ENCODE peak calls at places on chromosomes 2 and 18, in ten cellular contexts. One of them, this sample, is unnamed.
A peak's percentile ranks its signal among the peaks of the same experiment; 100 is the strongest.

GRCh38 chr2:45980161-45980852 is 316.9 kb upstream of the EPAS1 start:
- DNase-seq in fibroblast of lung: no peak
- DNase-seq in NCI-H1092 treated with DMSO at 0.1 percent for 48 hours: no peak
- DNase-seq in naive thymus-derived CD8-positive, alpha-beta T cell: no peak
- DNase-seq in MV-4-11: no peak
- DNase-seq in PC-9: no peak
- DNase-seq in activated CD8-positive, alpha-beta memory T cell treated with anti-CD3 and anti-CD28 coated beads, Interleukin-2, amount 10 ng/mL, durations not matched to agents 7 days and 5 days: no peak
- DNase-seq in ELF-1: no peak
- DNase-seq in activated CD4-positive, alpha-beta T cell treated with anti-CD3 and anti-CD28 coated beads, Interleukin-2, amount 50 U/mL, for 24 hours: no peak
- DNase-seq in NCI-H1105: no peak
- DNase-seq in this sample: no peak

GRCh38 chr2:215817046-215817445 is 196.3 kb downstream of the MREG start:
- DNase-seq in fibroblast of lung: no peak
- DNase-seq in NCI-H1092 treated with DMSO at 0.1 percent for 48 hours: no peak
- DNase-seq in naive thymus-derived CD8-positive, alpha-beta T cell: no peak
- DNase-seq in MV-4-11: no peak
- DNase-seq in PC-9: no peak
- DNase-seq in activated CD8-positive, alpha-beta memory T cell treated with anti-CD3 and anti-CD28 coated beads, Interleukin-2, amount 10 ng/mL, durations not matched to agents 7 days and 5 days: no peak
- DNase-seq in ELF-1: no peak
- DNase-seq in activated CD4-positive, alpha-beta T cell treated with anti-CD3 and anti-CD28 coated beads, Interleukin-2, amount 50 U/mL, for 24 hours: no peak
- DNase-seq in NCI-H1105: no peak
- DNase-seq in this sample: no peak

GRCh38 chr2:25314514-25315315 is 27.0 kb downstream of the DNMT3A start:
- DNase-seq in fibroblast of lung: peak; percentile 55
- DNase-seq in NCI-H1092 treated with DMSO at 0.1 percent for 48 hours: peak; percentile 72
- DNase-seq in naive thymus-derived CD8-positive, alpha-beta T cell: peak; percentile 66
- DNase-seq in MV-4-11: peak; percentile 41
- DNase-seq in PC-9: no peak
- DNase-seq in activated CD8-positive, alpha-beta memory T cell treated with anti-CD3 and anti-CD28 coated beads, Interleukin-2, amount 10 ng/mL, durations not matched to agents 7 days and 5 days: peak; percentile 93
- DNase-seq in ELF-1: peak; percentile 72
- DNase-seq in activated CD4-positive, alpha-beta T cell treated with anti-CD3 and anti-CD28 coated beads, Interleukin-2, amount 50 U/mL, for 24 hours: peak; percentile 91
- DNase-seq in NCI-H1105: peak; percentile 10
- DNase-seq in this sample: no peak

GRCh38 chr2:174977364-174977763 is 27.8 kb downstream of the CHN1 start:
- DNase-seq in fibroblast of lung: no peak
- DNase-seq in NCI-H1092 treated with DMSO at 0.1 percent for 48 hours: no peak
- DNase-seq in naive thymus-derived CD8-positive, alpha-beta T cell: no peak
- DNase-seq in MV-4-11: no peak
- DNase-seq in PC-9: no peak
- DNase-seq in activated CD8-positive, alpha-beta memory T cell treated with anti-CD3 and anti-CD28 coated beads, Interleukin-2, amount 10 ng/mL, durations not matched to agents 7 days and 5 days: no peak
- DNase-seq in ELF-1: no peak
- DNase-seq in activated CD4-positive, alpha-beta T cell treated with anti-CD3 and anti-CD28 coated beads, Interleukin-2, amount 50 U/mL, for 24 hours: no peak
- DNase-seq in NCI-H1105: no peak
- DNase-seq in this sample: no peak

GRCh38 chr2:53217250-53217649 is 550.4 kb upstream of the CHAC2 start:
- DNase-seq in fibroblast of lung: no peak
- DNase-seq in NCI-H1092 treated with DMSO at 0.1 percent for 48 hours: no peak
- DNase-seq in naive thymus-derived CD8-positive, alpha-beta T cell: no peak
- DNase-seq in MV-4-11: no peak
- DNase-seq in PC-9: no peak
- DNase-seq in activated CD8-positive, alpha-beta memory T cell treated with anti-CD3 and anti-CD28 coated beads, Interleukin-2, amount 10 ng/mL, durations not matched to agents 7 days and 5 days: no peak
- DNase-seq in ELF-1: no peak
- DNase-seq in activated CD4-positive, alpha-beta T cell treated with anti-CD3 and anti-CD28 coated beads, Interleukin-2, amount 50 U/mL, for 24 hours: no peak
- DNase-seq in NCI-H1105: no peak
- DNase-seq in this sample: no peak

GRCh38 chr2:81436256-81436655 is 1131.7 kb upstream of the LRRTM1 start:
- DNase-seq in fibroblast of lung: no peak
- DNase-seq in NCI-H1092 treated with DMSO at 0.1 percent for 48 hours: no peak
- DNase-seq in naive thymus-derived CD8-positive, alpha-beta T cell: no peak
- DNase-seq in MV-4-11: no peak
- DNase-seq in PC-9: no peak
- DNase-seq in activated CD8-positive, alpha-beta memory T cell treated with anti-CD3 and anti-CD28 coated beads, Interleukin-2, amount 10 ng/mL, durations not matched to agents 7 days and 5 days: no peak
- DNase-seq in ELF-1: no peak
- DNase-seq in activated CD4-positive, alpha-beta T cell treated with anti-CD3 and anti-CD28 coated beads, Interleukin-2, amount 50 U/mL, for 24 hours: no peak
- DNase-seq in NCI-H1105: no peak
- DNase-seq in this sample: no peak

GRCh38 chr2:27294928-27295327 is 12.7 kb downstream of the TRIM54 start:
- DNase-seq in fibroblast of lung: no peak
- DNase-seq in NCI-H1092 treated with DMSO at 0.1 percent for 48 hours: no peak
- DNase-seq in naive thymus-derived CD8-positive, alpha-beta T cell: no peak
- DNase-seq in MV-4-11: no peak
- DNase-seq in PC-9: no peak
- DNase-seq in activated CD8-positive, alpha-beta memory T cell treated with anti-CD3 and anti-CD28 coated beads, Interleukin-2, amount 10 ng/mL, durations not matched to agents 7 days and 5 days: no peak
- DNase-seq in ELF-1: no peak
- DNase-seq in activated CD4-positive, alpha-beta T cell treated with anti-CD3 and anti-CD28 coated beads, Interleukin-2, amount 50 U/mL, for 24 hours: no peak
- DNase-seq in NCI-H1105: no peak
- DNase-seq in this sample: no peak

GRCh38 chr2:73156539-73157124 is 43.9 kb upstream of the RAB11FIP5 start:
- DNase-seq in fibroblast of lung: peak; percentile 61
- DNase-seq in NCI-H1092 treated with DMSO at 0.1 percent for 48 hours: peak; percentile 2
- DNase-seq in naive thymus-derived CD8-positive, alpha-beta T cell: no peak
- DNase-seq in MV-4-11: no peak
- DNase-seq in PC-9: no peak
- DNase-seq in activated CD8-positive, alpha-beta memory T cell treated with anti-CD3 and anti-CD28 coated beads, Interleukin-2, amount 10 ng/mL, durations not matched to agents 7 days and 5 days: peak; percentile 62
- DNase-seq in ELF-1: peak; percentile 82
- DNase-seq in activated CD4-positive, alpha-beta T cell treated with anti-CD3 and anti-CD28 coated beads, Interleukin-2, amount 50 U/mL, for 24 hours: no peak
- DNase-seq in NCI-H1105: no peak
- DNase-seq in this sample: peak; percentile 48

GRCh38 chr18:22813648-22814328 is 119.3 kb upstream of the RBBP8 start:
- DNase-seq in fibroblast of lung: peak; percentile 52
- DNase-seq in NCI-H1092 treated with DMSO at 0.1 percent for 48 hours: peak; percentile 47
- DNase-seq in naive thymus-derived CD8-positive, alpha-beta T cell: no peak
- DNase-seq in MV-4-11: peak; percentile 42
- DNase-seq in PC-9: peak; percentile 39
- DNase-seq in activated CD8-positive, alpha-beta memory T cell treated with anti-CD3 and anti-CD28 coated beads, Interleukin-2, amount 10 ng/mL, durations not matched to agents 7 days and 5 days: no peak
- DNase-seq in ELF-1: no peak
- DNase-seq in activated CD4-positive, alpha-beta T cell treated with anti-CD3 and anti-CD28 coated beads, Interleukin-2, amount 50 U/mL, for 24 hours: peak; percentile 2
- DNase-seq in NCI-H1105: peak; percentile 36
- DNase-seq in this sample: peak; percentile 22

GRCh38 chr2:1491751-1492150 is 78.5 kb downstream of the TPO start:
- DNase-seq in fibroblast of lung: no peak
- DNase-seq in NCI-H1092 treated with DMSO at 0.1 percent for 48 hours: no peak
- DNase-seq in naive thymus-derived CD8-positive, alpha-beta T cell: no peak
- DNase-seq in MV-4-11: no peak
- DNase-seq in PC-9: no peak
- DNase-seq in activated CD8-positive, alpha-beta memory T cell treated with anti-CD3 and anti-CD28 coated beads, Interleukin-2, amount 10 ng/mL, durations not matched to agents 7 days and 5 days: no peak
- DNase-seq in ELF-1: no peak
- DNase-seq in activated CD4-positive, alpha-beta T cell treated with anti-CD3 and anti-CD28 coated beads, Interleukin-2, amount 50 U/mL, for 24 hours: no peak
- DNase-seq in NCI-H1105: no peak
- DNase-seq in this sample: no peak

GRCh38 chr2:152407204-152407721 is 72.3 kb downstream of the FMNL2 start:
- DNase-seq in fibroblast of lung: peak; percentile 58
- DNase-seq in NCI-H1092 treated with DMSO at 0.1 percent for 48 hours: no peak
- DNase-seq in naive thymus-derived CD8-positive, alpha-beta T cell: no peak
- DNase-seq in MV-4-11: no peak
- DNase-seq in PC-9: no peak
- DNase-seq in activated CD8-positive, alpha-beta memory T cell treated with anti-CD3 and anti-CD28 coated beads, Interleukin-2, amount 10 ng/mL, durations not matched to agents 7 days and 5 days: no peak
- DNase-seq in ELF-1: peak; percentile 77
- DNase-seq in activated CD4-positive, alpha-beta T cell treated with anti-CD3 and anti-CD28 coated beads, Interleukin-2, amount 50 U/mL, for 24 hours: no peak
- DNase-seq in NCI-H1105: no peak
- DNase-seq in this sample: no peak

GRCh38 chr2:141001750-141002149 is 1129.1 kb downstream of the LRP1B start:
- DNase-seq in fibroblast of lung: peak; percentile 26
- DNase-seq in NCI-H1092 treated with DMSO at 0.1 percent for 48 hours: no peak
- DNase-seq in naive thymus-derived CD8-positive, alpha-beta T cell: no peak
- DNase-seq in MV-4-11: no peak
- DNase-seq in PC-9: no peak
- DNase-seq in activated CD8-positive, alpha-beta memory T cell treated with anti-CD3 and anti-CD28 coated beads, Interleukin-2, amount 10 ng/mL, durations not matched to agents 7 days and 5 days: no peak
- DNase-seq in ELF-1: no peak
- DNase-seq in activated CD4-positive, alpha-beta T cell treated with anti-CD3 and anti-CD28 coated beads, Interleukin-2, amount 50 U/mL, for 24 hours: no peak
- DNase-seq in NCI-H1105: no peak
- DNase-seq in this sample: no peak

GRCh38 chr2:24559714-24560113 is 68.7 kb downstream of the NCOA1 start:
- DNase-seq in fibroblast of lung: peak; percentile 17
- DNase-seq in NCI-H1092 treated with DMSO at 0.1 percent for 48 hours: no peak
- DNase-seq in naive thymus-derived CD8-positive, alpha-beta T cell: no peak
- DNase-seq in MV-4-11: no peak
- DNase-seq in PC-9: no peak
- DNase-seq in activated CD8-positive, alpha-beta memory T cell treated with anti-CD3 and anti-CD28 coated beads, Interleukin-2, amount 10 ng/mL, durations not matched to agents 7 days and 5 days: no peak
- DNase-seq in ELF-1: peak; percentile 17
- DNase-seq in activated CD4-positive, alpha-beta T cell treated with anti-CD3 and anti-CD28 coated beads, Interleukin-2, amount 50 U/mL, for 24 hours: no peak
- DNase-seq in NCI-H1105: no peak
- DNase-seq in this sample: no peak

GRCh38 chr2:234979204-234980167 is 27.7 kb downstream of the SH3BP4 start:
- DNase-seq in fibroblast of lung: no peak
- DNase-seq in NCI-H1092 treated with DMSO at 0.1 percent for 48 hours: no peak
- DNase-seq in naive thymus-derived CD8-positive, alpha-beta T cell: no peak
- DNase-seq in MV-4-11: no peak
- DNase-seq in PC-9: peak; percentile 43
- DNase-seq in activated CD8-positive, alpha-beta memory T cell treated with anti-CD3 and anti-CD28 coated beads, Interleukin-2, amount 10 ng/mL, durations not matched to agents 7 days and 5 days: no peak
- DNase-seq in ELF-1: no peak
- DNase-seq in activated CD4-positive, alpha-beta T cell treated with anti-CD3 and anti-CD28 coated beads, Interleukin-2, amount 50 U/mL, for 24 hours: no peak
- DNase-seq in NCI-H1105: no peak
- DNase-seq in this sample: no peak

GRCh38 chr2:228401065-228401912 is 219.8 kb upstream of the SPHKAP start:
- DNase-seq in fibroblast of lung: no peak
- DNase-seq in NCI-H1092 treated with DMSO at 0.1 percent for 48 hours: no peak
- DNase-seq in naive thymus-derived CD8-positive, alpha-beta T cell: no peak
- DNase-seq in MV-4-11: no peak
- DNase-seq in PC-9: no peak
- DNase-seq in activated CD8-positive, alpha-beta memory T cell treated with anti-CD3 and anti-CD28 coated beads, Interleukin-2, amount 10 ng/mL, durations not matched to agents 7 days and 5 days: no peak
- DNase-seq in ELF-1: peak; percentile 10
- DNase-seq in activated CD4-positive, alpha-beta T cell treated with anti-CD3 and anti-CD28 coated beads, Interleukin-2, amount 50 U/mL, for 24 hours: no peak
- DNase-seq in NCI-H1105: no peak
- DNase-seq in this sample: peak; percentile 35

GRCh38 chr2:105969552-105969951 is 224.5 kb downstream of the UXS1 start:
- DNase-seq in fibroblast of lung: no peak
- DNase-seq in NCI-H1092 treated with DMSO at 0.1 percent for 48 hours: peak; percentile 6
- DNase-seq in naive thymus-derived CD8-positive, alpha-beta T cell: no peak
- DNase-seq in MV-4-11: peak; percentile 7
- DNase-seq in PC-9: no peak
- DNase-seq in activated CD8-positive, alpha-beta memory T cell treated with anti-CD3 and anti-CD28 coated beads, Interleukin-2, amount 10 ng/mL, durations not matched to agents 7 days and 5 days: no peak
- DNase-seq in ELF-1: peak; percentile 68
- DNase-seq in activated CD4-positive, alpha-beta T cell treated with anti-CD3 and anti-CD28 coated beads, Interleukin-2, amount 50 U/mL, for 24 hours: no peak
- DNase-seq in NCI-H1105: no peak
- DNase-seq in this sample: peak; percentile 11

GRCh38 chr2:134206573-134206972 is 47.3 kb upstream of the MGAT5 start:
- DNase-seq in fibroblast of lung: peak; percentile 78
- DNase-seq in NCI-H1092 treated with DMSO at 0.1 percent for 48 hours: no peak
- DNase-seq in naive thymus-derived CD8-positive, alpha-beta T cell: no peak
- DNase-seq in MV-4-11: peak; percentile 16
- DNase-seq in PC-9: no peak
- DNase-seq in activated CD8-positive, alpha-beta memory T cell treated with anti-CD3 and anti-CD28 coated beads, Interleukin-2, amount 10 ng/mL, durations not matched to agents 7 days and 5 days: no peak
- DNase-seq in ELF-1: no peak
- DNase-seq in activated CD4-positive, alpha-beta T cell treated with anti-CD3 and anti-CD28 coated beads, Interleukin-2, amount 50 U/mL, for 24 hours: no peak
- DNase-seq in NCI-H1105: no peak
- DNase-seq in this sample: no peak

GRCh38 chr2:172693529-172694185 is 42.0 kb upstream of the RAPGEF4 start:
- DNase-seq in fibroblast of lung: no peak
- DNase-seq in NCI-H1092 treated with DMSO at 0.1 percent for 48 hours: no peak
- DNase-seq in naive thymus-derived CD8-positive, alpha-beta T cell: no peak
- DNase-seq in MV-4-11: peak; percentile 24
- DNase-seq in PC-9: peak; percentile 78
- DNase-seq in activated CD8-positive, alpha-beta memory T cell treated with anti-CD3 and anti-CD28 coated beads, Interleukin-2, amount 10 ng/mL, durations not matched to agents 7 days and 5 days: no peak
- DNase-seq in ELF-1: no peak
- DNase-seq in activated CD4-positive, alpha-beta T cell treated with anti-CD3 and anti-CD28 coated beads, Interleukin-2, amount 50 U/mL, for 24 hours: no peak
- DNase-seq in NCI-H1105: no peak
- DNase-seq in this sample: peak; percentile 41

GRCh38 chr18:58350526-58350925 is 278.4 kb downstream of the ALPK2 start:
- DNase-seq in fibroblast of lung: peak; percentile 30
- DNase-seq in NCI-H1092 treated with DMSO at 0.1 percent for 48 hours: no peak
- DNase-seq in naive thymus-derived CD8-positive, alpha-beta T cell: no peak
- DNase-seq in MV-4-11: no peak
- DNase-seq in PC-9: no peak
- DNase-seq in activated CD8-positive, alpha-beta memory T cell treated with anti-CD3 and anti-CD28 coated beads, Interleukin-2, amount 10 ng/mL, durations not matched to agents 7 days and 5 days: no peak
- DNase-seq in ELF-1: no peak
- DNase-seq in activated CD4-positive, alpha-beta T cell treated with anti-CD3 and anti-CD28 coated beads, Interleukin-2, amount 50 U/mL, for 24 hours: no peak
- DNase-seq in NCI-H1105: no peak
- DNase-seq in this sample: no peak

GRCh38 chr18:57839942-57840381 is 36.8 kb upstream of the ATP8B1 start:
- DNase-seq in fibroblast of lung: peak; percentile 85
- DNase-seq in NCI-H1092 treated with DMSO at 0.1 percent for 48 hours: no peak
- DNase-seq in naive thymus-derived CD8-positive, alpha-beta T cell: no peak
- DNase-seq in MV-4-11: no peak
- DNase-seq in PC-9: peak; percentile 87
- DNase-seq in activated CD8-positive, alpha-beta memory T cell treated with anti-CD3 and anti-CD28 coated beads, Interleukin-2, amount 10 ng/mL, durations not matched to agents 7 days and 5 days: no peak
- DNase-seq in ELF-1: no peak
- DNase-seq in activated CD4-positive, alpha-beta T cell treated with anti-CD3 and anti-CD28 coated beads, Interleukin-2, amount 50 U/mL, for 24 hours: no peak
- DNase-seq in NCI-H1105: no peak
- DNase-seq in this sample: no peak